ENCODE peak calls at places on chromosomes 6 and 20, in ten cellular contexts. G, I, H, N, C, U, L, T, K and Q are unnamed samples.

GRCh38 chr6:148027201-148027600 is 315.4 kb upstream of the SASH1 start:
- DNase-seq in G (no peak), I (no peak), H (no peak), N (no peak), C (no peak), U (no peak), L (no peak), T (no peak), K (no peak), Q (peak)

GRCh38 chr6:114024746-114025145 is 53.8 kb upstream of the HDAC2 start:
- DNase-seq in G (no peak), I (no peak), H (no peak), N (no peak), C (no peak), U (no peak), L (no peak), T (no peak), K (no peak), Q (no peak)

GRCh38 chr6:35183281-35183680 is 30.5 kb upstream of the SCUBE3 start:
- DNase-seq in G (no peak), I (no peak), H (no peak), N (no peak), C (no peak), U (no peak), L (no peak), T (no peak), K (no peak), Q (no peak)

GRCh38 chr20:25062841-25063240 is 4.9 kb upstream of the ACSS1 start:
- DNase-seq in G (no peak), I (no peak), H (no peak), N (no peak), C (no peak), U (no peak), L (no peak), T (no peak), K (no peak), Q (no peak)

GRCh38 chr6:30590509-30590908 is 19.3 kb downstream of the ABCF1 start:
- DNase-seq in G (no peak), I (no peak), H (no peak), N (no peak), C (no peak), U (no peak), L (no peak), T (no peak), K (no peak), Q (no peak)

GRCh38 chr6:158405933-158406332 is 93.7 kb downstream of the TULP4 start:
- DNase-seq in G (no peak), I (no peak), H (no peak), N (no peak), C (no peak), U (no peak), L (no peak), T (no peak), K (no peak), Q (no peak)

GRCh38 chr6:130697661-130698535 is 129.3 kb upstream of the SMLR1 start:
- DNase-seq in G (no peak), I (no peak), H (peak), N (peak), C (no peak), U (peak), L (peak), T (peak), K (peak), Q (no peak)

GRCh38 chr20:2037296-2037914 is 43.5 kb upstream of the PDYN start:
- DNase-seq in G (no peak), I (no peak), H (no peak), N (no peak), C (no peak), U (no peak), L (no peak), T (no peak), K (no peak), Q (no peak)

GRCh38 chr6:126926926-126927325 is 191.5 kb upstream of the RSPO3 start:
- DNase-seq in G (no peak), I (no peak), H (no peak), N (no peak), C (no peak), U (no peak), L (no peak), T (no peak), K (no peak), Q (no peak)

GRCh38 chr6:105321728-105322127 is 81.2 kb downstream of the PREP start:
- DNase-seq in G (no peak), I (no peak), H (no peak), N (no peak), C (no peak), U (no peak), L (no peak), T (no peak), K (no peak), Q (no peak)

GRCh38 chr6:27889628-27890315 is 22.4 kb downstream of the OR2B2 start:
- DNase-seq in G (no peak), I (no peak), H (no peak), N (peak), C (no peak), U (no peak), L (no peak), T (no peak), K (no peak), Q (no peak)

GRCh38 chr6:36784379-36784636 is 54.9 kb downstream of the CPNE5 start:
- DNase-seq in G (no peak), I (no peak), H (no peak), N (no peak), C (no peak), U (no peak), L (no peak), T (no peak), K (no peak), Q (no peak)

GRCh38 chr20:8082025-8082424 is 50.0 kb upstream of the PLCB1 start:
- DNase-seq in G (no peak), I (no peak), H (no peak), N (peak), C (no peak), U (peak), L (no peak), T (no peak), K (no peak), Q (no peak)

GRCh38 chr6:15207923-15208322 is 37.9 kb upstream of the JARID2 start:
- DNase-seq in G (no peak), I (no peak), H (no peak), N (no peak), C (no peak), U (no peak), L (no peak), T (no peak), K (no peak), Q (no peak)

GRCh38 chr20:32231847-32232246 is 24.2 kb downstream of the POFUT1 start:
- DNase-seq in G (no peak), I (no peak), H (no peak), N (no peak), C (no peak), U (no peak), L (no peak), T (no peak), K (no peak), Q (no peak)

GRCh38 chr20:3786126-3786484 is 435 bp downstream of the CENPB start:
- DNase-seq in G (peak), I (no peak), H (no peak), N (no peak), C (peak), U (no peak), L (peak), T (peak), K (peak), Q (no peak)

GRCh38 chr6:26571592-26572296 is 25.0 kb upstream of the ABT1 start:
- DNase-seq in G (no peak), I (no peak), H (peak), N (peak), C (no peak), U (peak), L (no peak), T (peak), K (peak), Q (peak)

GRCh38 chr6:142058216-142058925 is 74.4 kb upstream of the GJE1 start:
- DNase-seq in G (no peak), I (no peak), H (no peak), N (no peak), C (no peak), U (no peak), L (no peak), T (no peak), K (no peak), Q (no peak)

GRCh38 chr20:49278817-49279676 is 1.2 kb upstream of the ZNFX1 start:
- DNase-seq in G (no peak), I (no peak), H (peak), N (no peak), C (peak), U (peak), L (no peak), T (no peak), K (peak), Q (peak)

DNA sequence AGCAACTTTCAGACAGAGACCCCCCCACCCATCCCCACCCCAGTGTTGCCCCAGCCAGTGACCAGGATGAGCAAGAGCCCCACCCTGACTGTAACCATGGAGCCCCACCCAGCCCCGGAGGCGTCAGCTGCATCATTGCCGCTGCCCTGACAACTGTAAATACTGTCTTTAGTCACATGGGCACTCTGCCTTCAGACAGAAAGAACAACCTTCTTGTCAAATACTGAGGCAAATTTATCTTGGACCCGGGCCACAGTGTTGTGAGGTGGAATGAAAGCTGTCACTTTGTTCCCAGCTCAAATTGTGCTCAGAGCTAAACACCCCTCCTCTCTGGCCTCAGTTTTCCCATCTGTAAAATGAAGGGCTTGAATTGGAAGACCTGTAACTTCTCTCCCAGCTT is 23.8 kb downstream of the MOCS3 start:
- DNase-seq in G (peak), I (no peak), H (no peak), N (no peak), C (peak), U (peak), L (peak), T (no peak), K (peak), Q (no peak)
- TF ChIP-seq POLR2AphosphoS5 in G (no peak), I (no peak), H (no peak), N (no peak), C (no peak), U (no peak), L (no peak), T (no peak), K (no peak), Q (no peak)

GRCh38 chr6:46677314-46677654 is 10.4 kb upstream of the TDRD6 start:
- DNase-seq in G (no peak), I (no peak), H (peak), N (no peak), C (no peak), U (peak), L (no peak), T (no peak), K (no peak), Q (no peak)
- TF ChIP-seq CTCF in G (no peak), I (no peak), H (no peak), N (peak), C (no peak), U (peak), L (no peak), T (peak), K (no peak), Q (no peak)

GRCh38 chr6:38771111-38771694 is 56.1 kb downstream of the DNAH8 start:
- DNase-seq in G (no peak), I (no peak), H (no peak), N (no peak), C (no peak), U (no peak), L (no peak), T (no peak), K (no peak), Q (no peak)
- TF ChIP-seq POLR2AphosphoS5 in G (no peak), I (no peak), H (no peak), N (no peak), C (no peak), U (no peak), L (no peak), T (no peak), K (no peak), Q (no peak)

GRCh38 chr6:1474205-1474604 is 84.8 kb downstream of the FOXF2 start:
- DNase-seq in G (no peak), I (no peak), H (no peak), N (no peak), C (no peak), U (no peak), L (no peak), T (no peak), K (no peak), Q (no peak)

GRCh38 chr6:1475169-1475568 is 85.8 kb downstream of the FOXF2 start:
- DNase-seq in G (no peak), I (no peak), H (no peak), N (no peak), C (no peak), U (no peak), L (no peak), T (no peak), K (no peak), Q (no peak)

GRCh38 chr6:1472643-1473042 is 83.3 kb downstream of the FOXF2 start:
- DNase-seq in G (no peak), I (no peak), H (no peak), N (no peak), C (no peak), U (no peak), L (no peak), T (no peak), K (no peak), Q (no peak)

GRCh38 chr6:1473166-1473565 is 83.8 kb downstream of the FOXF2 start:
- DNase-seq in G (no peak), I (no peak), H (no peak), N (no peak), C (no peak), U (no peak), L (no peak), T (no peak), K (no peak), Q (no peak)

DNA sequence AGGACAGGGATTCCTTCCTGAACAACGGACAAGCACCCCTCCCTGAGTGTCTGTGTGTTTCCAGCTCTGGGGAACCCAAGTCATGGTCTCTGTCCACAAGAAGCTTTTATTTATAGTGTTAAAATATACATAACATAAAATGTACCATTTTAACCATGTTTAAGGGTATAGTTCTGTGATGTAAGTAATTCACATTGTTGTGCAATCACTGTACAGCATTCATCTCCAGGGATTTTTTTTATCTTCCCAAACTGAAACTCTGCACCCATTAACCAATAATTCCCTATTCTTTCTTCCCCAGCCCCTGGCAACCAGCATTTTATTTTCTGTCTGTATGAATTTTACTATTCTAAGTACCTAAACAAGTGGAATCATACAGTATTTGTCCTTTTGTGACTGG is 84.2 kb downstream of the FOXF2 start:
- DNase-seq in G (no peak), I (no peak), H (no peak), N (no peak), C (no peak), U (no peak), L (no peak), T (no peak), K (no peak), Q (no peak)
- TF ChIP-seq CTCF in G (no peak), I (no peak), H (no peak), N (no peak), C (no peak), U (no peak), L (no peak), T (no peak), K (no peak), Q (no peak)